ENCODE peak calls at places on chromosomes 2 and 18, in six cellular contexts. M is stimulated activated naive CD4-positive, alpha-beta T cell; I is stimulated activated CD4-positive, alpha-beta T cell treated with anti-CD3 and anti-CD28 coated beads, Interleukin-15, amount 100 ng/mL, for 24 hours; A is ELF-1; Q is EL; H is activated CD8-positive, alpha-beta memory T cell treated with anti-CD3 and anti-CD28 coated beads for 24 hours. P is an unnamed sample.

GRCh38 chr18:44409524-44409923 is 271.2 kb upstream of the SETBP1 start:
- DNase-seq in M (no peak), I (no peak), A (no peak), Q (no peak), H (no peak), P (no peak)

GRCh38 chr2:220227272-220227920 is 600.0 kb downstream of the SLC4A3 start:
- DNase-seq in A (no peak), I (no peak), Q (peak; percentile 73), M (no peak), H (no peak), P (no peak)

GRCh38 chr2:31066594-31066993 is 71.6 kb downstream of the GALNT14 start:
- DNase-seq in H (no peak), A (no peak), Q (no peak), M (no peak), I (no peak), P (no peak)

GRCh38 chr2:107078584-107078983 is 192.6 kb upstream of the ST6GAL2 start:
- DNase-seq in A (no peak), I (no peak), Q (no peak), H (no peak), M (no peak), P (no peak)

GRCh38 chr2:144088863-144089262 is 431.1 kb downstream of the ZEB2 start:
- DNase-seq in A (no peak), H (no peak), Q (no peak), I (no peak), M (no peak), P (no peak)

GRCh38 chr18:600107-600506 is 3.3 kb downstream of the CLUL1 start:
- DNase-seq in M (no peak), Q (no peak), H (no peak), A (no peak), I (no peak), P (no peak)

GRCh38 chr18:21444465-21445023 is 156.0 kb downstream of the ESCO1 start:
- DNase-seq in Q (peak; percentile 65), A (peak; percentile 39), I (peak; percentile 4), M (no peak), H (no peak), P (peak; percentile 50)

GRCh38 chr2:224027070-224027469 is 12.0 kb downstream of the SERPINE2 start:
- DNase-seq in H (no peak), I (no peak), A (peak; percentile 90), Q (no peak), M (no peak), P (no peak)

GRCh38 chr2:63899639-63900038 is 57.9 kb downstream of the UGP2 start:
- DNase-seq in A (no peak), I (no peak), Q (no peak), M (no peak), H (no peak), P (no peak)

GRCh38 chr2:105880637-105881036 is 135.9 kb downstream of the NCK2 start:
- DNase-seq in H (no peak), Q (no peak), M (no peak), I (no peak), A (no peak), P (no peak)

GRCh38 chr2:144834954-144835633 is 315.2 kb upstream of the ZEB2 start:
- DNase-seq in A (no peak), M (no peak), I (no peak), Q (peak; percentile 60), H (no peak), P (no peak)

GRCh38 chr2:191321861-191322662 is 76.9 kb downstream of the MYO1B start:
- DNase-seq in A (peak; percentile 90), Q (peak; percentile 91), I (peak; percentile 16), M (no peak), H (no peak), P (no peak)

GRCh38 chr2:85999131-85999831 is 106.4 kb downstream of the POLR1A start:
- DNase-seq in H (peak; percentile 75), I (peak; percentile 60), Q (peak; percentile 52), A (no peak), M (peak; percentile 5), P (peak; percentile 77)

GRCh38 chr18:7946724-7947377 is 379.7 kb downstream of the PTPRM start:
- DNase-seq in A (peak; percentile 11), H (no peak), Q (peak; percentile 82), M (no peak), I (peak; percentile 23), P (no peak)

GRCh38 chr2:144131042-144131441 is 388.9 kb downstream of the ZEB2 start:
- DNase-seq in Q (peak; percentile 65), M (no peak), I (no peak), H (no peak), A (no peak), P (no peak)

GRCh38 chr2:25184254-25184653 is 15.9 kb upstream of the POMC start:
- DNase-seq in H (no peak), A (peak; percentile 46), I (no peak), Q (no peak), M (no peak), P (no peak)

GRCh38 chr18:23279931-23280330 is 144.6 kb downstream of the CABLES1 start:
- DNase-seq in H (no peak), Q (no peak), A (peak; percentile 34), M (no peak), I (no peak), P (no peak)

GRCh38 chr2:212005077-212005671 is 533.4 kb downstream of the ERBB4 start:
- DNase-seq in M (no peak), Q (peak; percentile 36), A (peak; percentile 14), I (peak; percentile 4), H (no peak), P (peak; percentile 6)

GRCh38 chr2:175662335-175662734 is 339.7 kb downstream of the LNPK start:
- DNase-seq in Q (no peak), M (no peak), A (no peak), I (no peak), H (no peak), P (no peak)

GRCh38 chr18:36843784-36844183 is 14.9 kb downstream of the KIAA1328 start:
- DNase-seq in A (no peak), Q (no peak), M (no peak), H (no peak), I (no peak), P (no peak)

GRCh38 chr2:70684846-70685622 is 83.0 kb downstream of the ADD2 start:
- DNase-seq in H (no peak), Q (no peak), M (no peak), A (no peak), I (no peak), P (no peak)

GRCh38 chr2:26089337-26089736 is 55.5 kb downstream of the RAB10 start:
- DNase-seq in A (no peak), M (no peak), I (no peak), Q (no peak), H (no peak), P (no peak)

GRCh38 chr18:76412010-76412817 is 82.8 kb downstream of the ZNF516 start:
- DNase-seq in A (no peak), Q (peak; percentile 62), M (no peak), H (peak; percentile 55), I (no peak), P (no peak)

GRCh38 chr2:171149539-171149938 is 11.2 kb downstream of the TLK1 start:
- DNase-seq in M (no peak), Q (no peak), H (no peak), A (no peak), I (no peak), P (no peak)

GRCh38 chr18:73136134-73136533 is 268.3 kb upstream of the NETO1 start:
- DNase-seq in M (no peak), H (no peak), I (no peak), A (no peak), Q (no peak), P (peak; percentile 12)

GRCh38 chr18:26865557-26865956 is at the start of gene AQP4:
- DNase-seq in A (peak; percentile 27), I (no peak), Q (no peak), M (no peak), H (no peak), P (no peak)

GRCh38 chr2:176083796-176084261 is at the start of gene EVX2:
- DNase-seq in M (no peak), I (no peak), Q (no peak), A (peak; percentile 44), H (no peak), P (no peak)

GRCh38 chr2:69545477-69545932 is 98.0 kb downstream of the AAK1 start:
- DNase-seq in M (no peak), Q (no peak), A (no peak), I (no peak), H (no peak), P (peak; percentile 20)

GRCh38 chr2:175036582-175037018 is 31.4 kb upstream of the CHN1 start:
- DNase-seq in I (no peak), A (no peak), Q (peak; percentile 21), M (no peak), H (no peak), P (peak; percentile 40)

GRCh38 chr2:96409543-96410184 is 74.1 kb downstream of the NCAPH start:
- DNase-seq in H (no peak), A (peak; percentile 38), M (no peak), Q (no peak), I (no peak), P (no peak)

P was measured in GM20000.